ENCODE peak calls at places on chromosomes 2 and 18, in seven cellular contexts. A is SK-MEL-5; D is left cardiac atrium; B is CD8-positive, alpha-beta T cell; S is posterior cingulate gyrus; T is lung microvascular endothelial cell; F is SJSA1. M is an unnamed sample.

GRCh38 chr2:8018956-8019355 is 662.9 kb upstream of the ID2 start:
- DNase-seq in S (no peak), A (no peak), B (no peak), T (no peak), D (no peak), F (no peak), M (no peak)

GRCh38 chr18:77130229-77131099 is 2.1 kb downstream of the MBP start:
- DNase-seq in A (no peak), D (no peak), B (no peak), S (no peak), F (no peak), T (no peak), M (no peak)

GRCh38 chr2:38443021-38443541 is 66.0 kb upstream of the ATL2 start:
- DNase-seq in D (no peak), B (no peak), A (peak), F (peak), S (peak), T (peak), M (no peak)

GRCh38 chr18:79791141-79791972 is 6.4 kb upstream of the KCNG2 start:
- DNase-seq in S (no peak), D (peak), A (no peak), B (no peak), F (peak), T (peak), M (no peak)

GRCh38 chr2:178119181-178119922 is 7.1 kb downstream of the RBM45 start:
- DNase-seq in A (no peak), B (no peak), T (no peak), D (no peak), F (no peak), S (no peak), M (no peak)

GRCh38 chr2:182426915-182427233 is at the start of gene PDE1A:
- DNase-seq in T (no peak), S (no peak), F (no peak), A (no peak), B (no peak), D (no peak), M (no peak)

GRCh38 chr2:136386046-136386445 is 268.1 kb upstream of the CXCR4 start:
- DNase-seq in S (no peak), D (no peak), F (no peak), B (no peak), T (no peak), A (peak), M (no peak)

GRCh38 chr2:179440642-179441251 is 176.1 kb upstream of the SESTD1 start:
- DNase-seq in A (peak), D (no peak), T (peak), S (no peak), B (no peak), F (no peak), M (no peak)

GRCh38 chr2:149587950-149588487 is 444 bp upstream of the MMADHC start:
- DNase-seq in S (no peak), B (no peak), F (no peak), D (no peak), A (peak), T (no peak), M (no peak)

GRCh38 chr2:238203104-238203972 is at the start of gene ILKAP:
- DNase-seq in T (peak), A (peak), F (peak), D (peak), B (peak), S (peak), M (peak)

GRCh38 chr2:122670932-122671331 is 915.5 kb downstream of the TSN start:
- DNase-seq in D (no peak), B (no peak), S (no peak), F (no peak), A (no peak), T (no peak), M (no peak)

GRCh38 chr18:26574958-26575864 is 26.9 kb upstream of the KCTD1 start:
- DNase-seq in F (peak), S (no peak), A (peak), D (peak), T (peak), B (no peak), M (no peak)

GRCh38 chr2:232439758-232440135 is 16.2 kb upstream of the ALPI start:
- DNase-seq in S (no peak), A (no peak), B (no peak), D (no peak), F (no peak), T (no peak), M (no peak)

GRCh38 chr2:65514555-65515195 is 82.3 kb upstream of the SPRED2 start:
- DNase-seq in A (no peak), D (no peak), T (no peak), B (no peak), S (no peak), F (no peak), M (no peak)

GRCh38 chr2:38743672-38744398 is 7.3 kb downstream of the SRSF7 start:
- DNase-seq in S (no peak), D (no peak), A (no peak), F (no peak), T (no peak), B (no peak), M (no peak)

GRCh38 chr2:120875431-120875830 is 139.8 kb downstream of the GLI2 start:
- DNase-seq in A (no peak), S (no peak), F (no peak), D (no peak), T (no peak), B (no peak), M (no peak)

GRCh38 chr2:15797231-15797945 is 143.0 kb upstream of the MYCN start:
- DNase-seq in D (no peak), F (no peak), T (no peak), B (no peak), S (no peak), A (peak), M (no peak)

GRCh38 chr2:226376516-226377180 is 423.0 kb downstream of the IRS1 start:
- DNase-seq in T (peak), F (no peak), S (no peak), D (no peak), B (no peak), A (no peak), M (no peak)

GRCh38 chr2:190863946-190864345 is 16.7 kb upstream of the GLS start:
- DNase-seq in T (no peak), B (no peak), D (no peak), S (no peak), F (no peak), A (no peak), M (no peak)

GRCh38 chr2:33015421-33016142 is 68.8 kb downstream of the LTBP1 start:
- DNase-seq in A (no peak), S (no peak), D (no peak), F (no peak), B (no peak), T (peak), M (no peak)

GRCh38 chr2:7620255-7620654 is 703.0 kb downstream of the RNF144A start:
- DNase-seq in B (no peak), T (no peak), D (no peak), S (no peak), F (no peak), A (peak), M (no peak)

GRCh38 chr2:238462782-238463396 is 36.2 kb downstream of the ASB1 start:
- DNase-seq in B (no peak), F (no peak), D (no peak), S (no peak), A (peak), T (peak), M (no peak)